ENCODE peak calls at places on chromosomes 6 and 20, in six cellular contexts. O, M, P, Q, A and E are unnamed samples.

GRCh38 chr20:3238616-3239025 is 369 bp downstream of the SLC4A11 start:
- DNase-seq in O (no peak), M (peak), P (peak), Q (no peak), A (peak), E (no peak)

GRCh38 chr6:37082390-37082789 is 76.9 kb downstream of the FGD2 start:
- DNase-seq in O (no peak), M (no peak), P (no peak), Q (no peak), A (no peak), E (no peak)

GRCh38 chr6:128368213-128369000 is 152.0 kb downstream of the PTPRK start:
- DNase-seq in O (no peak), M (no peak), P (peak), Q (no peak), A (no peak), E (no peak)

GRCh38 chr6:40906759-40907158 is 132.3 kb downstream of the UNC5CL start:
- DNase-seq in O (peak), M (no peak), P (peak), Q (no peak), A (no peak), E (no peak)

GRCh38 chr6:19692506-19693298 is 144.5 kb upstream of the ID4 start:
- DNase-seq in O (peak), M (no peak), P (no peak), Q (no peak), A (no peak), E (no peak)

GRCh38 chr20:41664584-41664983 is 46.4 kb upstream of the CHD6 start:
- DNase-seq in O (no peak), M (no peak), P (peak), Q (no peak), A (no peak), E (no peak)

GRCh38 chr6:72746276-72746675 is 124.4 kb downstream of the KCNQ5 start:
- DNase-seq in O (peak), M (no peak), P (peak), Q (no peak), A (no peak), E (no peak)

GRCh38 chr20:42836339-42836738 is 353.4 kb downstream of the PTPRT start:
- DNase-seq in O (no peak), M (no peak), P (no peak), Q (no peak), A (peak), E (no peak)

GRCh38 chr6:128713461-128713860 is 169.5 kb upstream of the LAMA2 start:
- DNase-seq in O (peak), M (no peak), P (peak), Q (no peak), A (no peak), E (no peak)

GRCh38 chr6:52596371-52597028 is 19.6 kb upstream of the TRAM2 start:
- DNase-seq in O (peak), M (no peak), P (peak), Q (no peak), A (no peak), E (no peak)

GRCh38 chr6:10569392-10570127 is 48.4 kb downstream of the GCNT2 start:
- DNase-seq in O (no peak), M (no peak), P (no peak), Q (no peak), A (no peak), E (no peak)

GRCh38 chr6:169577236-169577635 is 124.6 kb downstream of the WDR27 start:
- DNase-seq in O (no peak), M (no peak), P (no peak), Q (no peak), A (no peak), E (no peak)

GRCh38 chr20:25081730-25082497 is at the start of gene VSX1:
- DNase-seq in O (no peak), M (no peak), P (no peak), Q (no peak), A (no peak), E (no peak)

GRCh38 chr20:21315138-21315537 is 12.0 kb downstream of the XRN2 start:
- DNase-seq in O (no peak), M (no peak), P (peak), Q (no peak), A (no peak), E (no peak)

GRCh38 chr20:8583209-8584106 is 451.4 kb downstream of the PLCB1 start:
- DNase-seq in O (peak), M (no peak), P (no peak), Q (no peak), A (no peak), E (no peak)

GRCh38 chr6:155154158-155154830 is 109.5 kb upstream of the CLDN20 start:
- DNase-seq in O (peak), M (no peak), P (peak), Q (peak), A (peak), E (no peak)

GRCh38 chr6:43334466-43335095 is 26.0 kb upstream of the CRIP3 start:
- DNase-seq in O (peak), M (no peak), P (peak), Q (no peak), A (no peak), E (no peak)

GRCh38 chr6:56808871-56809359 is 146.0 kb upstream of the BEND6 start:
- DNase-seq in O (peak), M (no peak), P (peak), Q (peak), A (no peak), E (no peak)

GRCh38 chr6:78436335-78436734 is 431.0 kb upstream of the IRAK1BP1 start:
- DNase-seq in O (peak), M (no peak), P (peak), Q (no peak), A (no peak), E (no peak)

GRCh38 chr6:24807584-24807983 is 8.9 kb upstream of the ARMH2 start:
- DNase-seq in O (no peak), M (no peak), P (no peak), Q (no peak), A (no peak), E (no peak)

GRCh38 chr6:52681416-52681815 is 10.5 kb downstream of the TMEM14A start:
- DNase-seq in O (no peak), M (no peak), P (no peak), Q (no peak), A (no peak), E (no peak)

GRCh38 chr6:52517502-52518278 is 59.2 kb downstream of the TRAM2 start:
- DNase-seq in O (peak), M (peak), P (peak), Q (no peak), A (no peak), E (peak)

GRCh38 chr20:4656491-4656890 is 65.2 kb upstream of the PRND start:
- DNase-seq in O (no peak), M (no peak), P (peak), Q (no peak), A (no peak), E (no peak)

GRCh38 chr6:139852484-139853140 is 478.2 kb upstream of the CITED2 start:
- DNase-seq in O (peak), M (peak), P (peak), Q (no peak), A (no peak), E (no peak)

GRCh38 chr6:14396826-14397517 is 279.4 kb downstream of the CD83 start:
- DNase-seq in O (no peak), M (peak), P (no peak), Q (no peak), A (no peak), E (no peak)

GRCh38 chr20:63750807-63751470 is 11.4 kb downstream of the SLC2A4RG start:
- DNase-seq in O (no peak), M (no peak), P (no peak), Q (no peak), A (no peak), E (no peak)

GRCh38 chr20:39849664-39850063 is 839.4 kb downstream of the MAFB start:
- DNase-seq in O (peak), M (peak), P (peak), Q (no peak), A (no peak), E (peak)

GRCh38 chr20:57387463-57387862 is 3.7 kb upstream of the RBM38 start:
- DNase-seq in O (no peak), M (no peak), P (no peak), Q (no peak), A (no peak), E (peak)

GRCh38 chr6:73941892-73942291 is 245.9 kb downstream of the CD109 start:
- DNase-seq in O (no peak), M (no peak), P (no peak), Q (no peak), A (no peak), E (no peak)

GRCh38 chr20:46406986-46407670 is 713 bp upstream of the ELMO2 start:
- DNase-seq in O (peak), M (peak), P (peak), Q (peak), A (peak), E (peak)

GRCh38 chr6:17945111-17945510 is 42.3 kb downstream of the KIF13A start:
- DNase-seq in O (no peak), M (no peak), P (peak), Q (no peak), A (no peak), E (no peak)

GRCh38 chr6:41411961-41412360 is 76.6 kb downstream of the NCR2 start:
- DNase-seq in O (no peak), M (no peak), P (no peak), Q (no peak), A (no peak), E (no peak)

GRCh38 chr20:31670371-31671228 is 32.9 kb downstream of the COX4I2 start:
- DNase-seq in O (no peak), M (peak), P (no peak), Q (peak), A (peak), E (peak)

GRCh38 chr6:141641406-141641805 is 491.3 kb upstream of the GJE1 start:
- DNase-seq in O (no peak), M (no peak), P (no peak), Q (no peak), A (no peak), E (no peak)

GRCh38 chr6:71012871-71013456 is 56.1 kb upstream of the B3GAT2 start:
- DNase-seq in O (peak), M (no peak), P (peak), Q (peak), A (peak), E (no peak)

GRCh38 chr6:33277663-33278391 is 904 bp downstream of the B3GALT4 start:
- DNase-seq in O (no peak), M (peak), P (no peak), Q (no peak), A (no peak), E (no peak)

GRCh38 chr6:35737413-35738211 is 780 bp downstream of the ARMC12 start:
- DNase-seq in O (peak), M (no peak), P (peak), Q (peak), A (peak), E (no peak)

GRCh38 chr6:166559211-166559610 is 27.3 kb downstream of the RAMACL start:
- DNase-seq in O (peak), M (no peak), P (no peak), Q (no peak), A (no peak), E (no peak)